ENCODE peak calls at places on chromosomes 13 and 19, in five cellular contexts. N, M, J, B and O are unnamed samples.
A peak's percentile ranks its signal among the peaks of the same experiment; 100 is the strongest.

GRCh38 chr13:71240906-71241305 is 626.1 kb downstream of the DACH1 start:
- DNase-seq in M (no peak), N (peak; percentile 24), B (no peak), J (no peak), O (no peak)

GRCh38 chr19:45553464-45553863 is 31.1 kb downstream of the OPA3 start:
- DNase-seq in J (no peak), N (peak; percentile 78), B (no peak), M (no peak), O (no peak)

GRCh38 chr19:48636859-48637448 is at the start of gene DBP:
- DNase-seq in J (no peak), N (no peak), B (no peak), M (peak; percentile 62), O (no peak)

GRCh38 chr13:36115306-36115705 is 15.9 kb downstream of the DCLK1 start:
- DNase-seq in N (no peak), J (no peak), M (no peak), B (no peak), O (no peak)

GRCh38 chr13:112446867-112447266 is 70.7 kb downstream of the SPACA7 start:
- DNase-seq in N (no peak), B (peak; percentile 17), M (no peak), J (no peak), O (no peak)

GRCh38 chr13:91136806-91137205 is 210.7 kb upstream of the MIR17HG start:
- DNase-seq in B (no peak), M (no peak), N (no peak), J (no peak), O (no peak)

GRCh38 chr19:16328824-16329482 is 4.3 kb downstream of the KLF2 start:
- DNase-seq in J (peak; percentile 80), B (no peak), M (peak; percentile 87), N (no peak), O (peak; percentile 82)

GRCh38 chr13:102504002-102504401 is 92.8 kb upstream of the TPP2 start:
- DNase-seq in B (no peak), M (no peak), J (no peak), N (no peak), O (no peak)

GRCh38 chr13:44857061-44857460 is 132.2 kb downstream of the NUFIP1 start:
- DNase-seq in M (no peak), J (no peak), N (no peak), B (no peak), O (no peak)

GRCh38 chr13:42474954-42475353 is 99.0 kb upstream of the TNFSF11 start:
- DNase-seq in B (no peak), M (peak; percentile 45), N (no peak), J (peak; percentile 13), O (no peak)

GRCh38 chr13:72246396-72246795 is 379.4 kb upstream of the DACH1 start:
- DNase-seq in B (no peak), J (no peak), N (no peak), M (no peak), O (no peak)

GRCh38 chr19:29927944-29928669 is 13.9 kb upstream of the URI1 start:
- DNase-seq in M (no peak), J (no peak), N (peak; percentile 48), B (no peak), O (no peak)

GRCh38 chr13:45773236-45773635 is 71.1 kb downstream of the CBY2 start:
- DNase-seq in B (no peak), J (no peak), M (no peak), N (no peak), O (no peak)

GRCh38 chr13:76854209-76854608 is 32.0 kb downstream of the KCTD12 start:
- DNase-seq in J (no peak), M (no peak), N (no peak), B (no peak), O (no peak)

GRCh38 chr19:11435833-11436313 is 438 bp downstream of the PRKCSH start:
- DNase-seq in J (peak; percentile 21), M (no peak), B (no peak), N (peak; percentile 50), O (no peak)

GRCh38 chr13:40432018-40432978 is 234.1 kb downstream of the FOXO1 start:
- DNase-seq in B (no peak), M (no peak), N (no peak), J (no peak), O (no peak)

GRCh38 chr19:51564791-51565190 is 6.3 kb upstream of the ZNF175 start:
- DNase-seq in B (no peak), M (no peak), N (peak; percentile 12), J (no peak), O (no peak)

GRCh38 chr13:32669030-32669646 is 82.9 kb downstream of the PDS5B start:
- DNase-seq in M (peak; percentile 40), J (peak; percentile 57), B (no peak), N (peak; percentile 65), O (no peak)

GRCh38 chr19:16605115-16605514 is 22.9 kb downstream of the MED26 start:
- DNase-seq in B (no peak), M (no peak), J (no peak), N (no peak), O (no peak)

GRCh38 chr13:109785141-109785891 is 1.1 kb downstream of the IRS2 start:
- DNase-seq in B (peak; percentile 56), M (peak; percentile 54), N (peak; percentile 68), J (peak; percentile 64), O (no peak)

GRCh38 chr13:21465710-21466160 is 6.6 kb upstream of the ZDHHC20 start:
- DNase-seq in N (no peak), M (no peak), J (no peak), B (no peak), O (no peak)

GRCh38 chr19:19405919-19406877 is 723 bp downstream of the GATAD2A start:
- DNase-seq in M (peak; percentile 63), B (peak; percentile 38), J (peak; percentile 36), N (peak; percentile 55), O (peak; percentile 53)

GRCh38 chr19:40271706-40272105 is 13.4 kb downstream of the AKT2 start:
- DNase-seq in B (no peak), J (no peak), N (no peak), M (no peak), O (no peak)

GRCh38 chr13:41597348-41598041 is 140.1 kb downstream of the RGCC start:
- DNase-seq in N (no peak), J (no peak), M (no peak), B (no peak), O (no peak)

GRCh38 chr13:99967498-99967883 is 4.1 kb downstream of the ZIC5 start:
- DNase-seq in J (no peak), M (no peak), N (no peak), B (no peak), O (no peak)

GRCh38 chr13:25930655-25931054 is 121.2 kb downstream of the SHISA2 start:
- DNase-seq in B (no peak), N (no peak), J (no peak), M (no peak), O (no peak)

GRCh38 chr13:43044720-43045301 is 21.4 kb downstream of the DNAJC15 start:
- DNase-seq in M (no peak), B (no peak), J (no peak), N (no peak), O (no peak)

GRCh38 chr19:18070181-18070580 is 16.6 kb downstream of the IL12RB1 start:
- DNase-seq in M (no peak), N (no peak), B (no peak), J (no peak), O (no peak)

DNA sequence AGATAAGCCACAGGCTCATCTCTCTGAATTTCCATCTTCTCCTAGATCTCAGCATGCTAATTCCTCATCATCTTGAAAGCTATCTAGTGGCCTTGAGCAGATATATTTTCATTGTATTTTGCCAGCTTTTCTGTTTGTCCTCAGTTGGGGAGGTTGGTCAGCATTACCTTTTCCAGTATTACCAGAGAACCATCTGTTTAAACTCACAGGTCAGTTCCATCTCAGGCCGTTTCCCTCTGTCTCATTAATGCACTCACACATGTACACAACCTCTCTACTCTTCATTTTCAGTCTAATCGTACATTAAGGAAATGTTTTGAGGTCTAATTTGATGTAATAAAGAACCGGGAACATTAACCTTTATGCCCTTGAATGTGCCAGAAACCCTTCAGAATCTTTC is 29.7 kb downstream of the USPL1 start:
- DNase-seq in B (no peak), J (no peak), M (no peak), N (no peak), O (no peak)
- H3K27ac ChIP-seq in B (no peak overlapping the region), J (no peak overlapping the region), M (no peak overlapping the region), N (no peak overlapping the region), O (no peak overlapping the region)

DNA sequence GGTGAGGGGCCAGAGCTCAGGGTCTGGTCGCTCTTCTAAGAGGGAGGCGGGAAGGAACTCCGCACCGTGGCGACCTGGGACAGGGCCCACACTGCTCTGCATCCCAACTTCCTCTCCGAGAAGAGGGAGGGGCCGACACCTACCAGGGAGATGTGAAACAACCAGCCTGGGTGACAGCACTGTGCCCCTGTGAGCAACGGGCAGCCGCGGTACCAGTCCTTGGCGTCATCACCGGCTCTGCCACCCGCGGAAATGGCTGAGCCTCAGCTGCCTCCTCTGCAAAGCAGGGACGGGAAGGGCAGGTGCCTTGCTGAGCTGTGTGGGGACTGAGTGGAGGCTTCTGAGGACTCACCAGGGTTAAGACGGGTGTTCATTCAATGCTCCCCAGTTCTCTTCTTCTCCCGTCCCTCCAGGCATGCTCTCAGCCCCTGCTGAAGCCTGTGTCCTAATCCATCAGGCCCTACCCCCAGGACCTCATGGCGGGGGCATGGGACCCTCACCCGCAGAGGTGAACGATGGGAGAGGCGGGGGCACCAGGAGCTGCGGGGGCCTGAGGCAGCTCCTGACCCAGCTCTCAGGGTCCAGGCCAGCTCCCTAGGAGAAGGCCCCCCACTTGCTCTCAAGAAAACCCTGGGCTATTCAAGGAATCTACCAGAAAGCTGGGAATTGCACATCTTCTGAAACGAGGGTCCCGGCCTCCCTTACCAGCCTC is 9.3 kb downstream of the ZNF787 start:
- DNase-seq in J (peak; percentile 63), N (no peak), M (no peak), B (peak; percentile 62), O (peak; percentile 36)
- H3K4me1 ChIP-seq in J (no peaks in the 10 kb centered on the region), N (peaks cover 3% of the 10 kb centered on the region), M (peaks cover 12% of the 10 kb centered on the region), B (peaks cover 53% of the 10 kb centered on the region), O (peaks cover 17% of the 10 kb centered on the region)

GRCh38 chr19:49779731-49780578 is 13.2 kb downstream of the AP2A1 start:
- DNase-seq in J (no peak), M (no peak), N (no peak), B (no peak), O (no peak)

GRCh38 chr19:49786432-49786831 is 19.6 kb downstream of the AP2A1 start:
- DNase-seq in M (no peak), N (peak; percentile 57), B (no peak), J (no peak), O (no peak)

GRCh38 chr19:49780861-49781260 is 14.1 kb downstream of the AP2A1 start:
- DNase-seq in J (no peak), N (peak; percentile 37), B (no peak), M (no peak), O (no peak)

GRCh38 chr19:49781394-49781793 is 14.6 kb downstream of the AP2A1 start:
- DNase-seq in M (no peak), J (no peak), B (no peak), N (no peak), O (no peak)

DNA sequence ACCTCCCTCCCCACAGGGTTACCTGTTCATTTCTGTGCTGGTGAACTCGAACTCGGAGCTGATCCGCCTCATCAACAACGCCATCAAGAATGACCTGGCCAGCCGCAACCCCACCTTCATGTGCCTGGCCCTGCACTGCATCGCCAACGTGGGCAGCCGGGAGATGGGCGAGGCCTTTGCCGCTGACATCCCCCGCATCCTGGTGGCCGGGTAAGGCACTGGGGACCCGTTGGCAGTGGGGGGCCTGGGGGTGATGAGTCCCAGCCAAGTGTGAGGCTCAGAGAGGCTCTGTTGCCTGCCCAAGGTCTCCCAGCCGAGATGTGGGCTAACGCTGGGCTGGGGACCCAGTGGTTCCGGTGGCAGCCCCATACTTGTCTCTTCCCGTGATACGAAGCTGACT is 15.7 kb downstream of the AP2A1 start:
- DNase-seq in B (no peak), J (no peak), M (no peak), N (no peak), O (no peak)
- H3K36me3 ChIP-seq in B (peaks cover 18% of the 10 kb centered on the region), J (peaks cover 6% of the 10 kb centered on the region), M (peaks cover 26% of the 10 kb centered on the region), N (peaks cover 7% of the 10 kb centered on the region), O (peaks cover 19% of the 10 kb centered on the region)

GRCh38 chr19:1478934-1479707 is at the start of gene C19orf25:
- DNase-seq in N (peak; percentile 97), M (peak; percentile 91), J (peak; percentile 89), B (peak; percentile 95), O (peak; percentile 87)
- H3K27ac ChIP-seq in N (peak within 1 kb of the TSS; percentile 33), M (peak within 1 kb of the TSS; percentile 76), J (peak within 1 kb of the TSS; percentile 86), B (peak within 1 kb of the TSS; percentile 54), O (peak within 1 kb of the TSS; percentile 63)